ENCODE peak calls at places on chromosomes 6 and 20, in six cellular contexts. One of them, this sample, is unnamed.

GRCh38 chr6:150634641-150635292 is 35.1 kb downstream of the PLEKHG1 start:
- DNase-seq in testis: no peak
- DNase-seq in colonic mucosa: no peak
- DNase-seq in heart left ventricle: no peak
- DNase-seq in cardiac fibroblast: no peak
- DNase-seq in adrenal gland: no peak
- DNase-seq in this sample: no peak

GRCh38 chr6:134217516-134218140 is 100.3 kb downstream of the SGK1 start:
- DNase-seq in cardiac fibroblast: no peak
- DNase-seq in heart left ventricle: no peak
- DNase-seq in testis: no peak
- DNase-seq in colonic mucosa: no peak
- DNase-seq in adrenal gland: no peak
- DNase-seq in this sample: no peak

GRCh38 chr6:33840064-33840926 is 36.5 kb upstream of the MLN start:
- DNase-seq in adrenal gland: peak; percentile 50
- DNase-seq in testis: no peak
- DNase-seq in cardiac fibroblast: peak; percentile 93
- DNase-seq in heart left ventricle: no peak
- DNase-seq in colonic mucosa: peak; percentile 35
- DNase-seq in this sample: peak; percentile 99

GRCh38 chr6:117444600-117444999 is 18.9 kb upstream of the ROS1 start:
- DNase-seq in cardiac fibroblast: peak; percentile 64
- DNase-seq in testis: no peak
- DNase-seq in colonic mucosa: no peak
- DNase-seq in adrenal gland: no peak
- DNase-seq in heart left ventricle: no peak
- DNase-seq in this sample: peak; percentile 90

GRCh38 chr20:22909436-22909835 is 125.7 kb upstream of the SSTR4 start:
- DNase-seq in cardiac fibroblast: no peak
- DNase-seq in heart left ventricle: no peak
- DNase-seq in adrenal gland: no peak
- DNase-seq in colonic mucosa: no peak
- DNase-seq in testis: no peak
- DNase-seq in this sample: no peak

GRCh38 chr20:38728237-38728761 is 4.0 kb downstream of the SLC32A1 start:
- DNase-seq in testis: no peak
- DNase-seq in colonic mucosa: no peak
- DNase-seq in cardiac fibroblast: no peak
- DNase-seq in heart left ventricle: no peak
- DNase-seq in adrenal gland: no peak
- DNase-seq in this sample: no peak

GRCh38 chr6:3017304-3017703 is 17.6 kb downstream of the NQO2 start:
- DNase-seq in colonic mucosa: no peak
- DNase-seq in cardiac fibroblast: no peak
- DNase-seq in testis: no peak
- DNase-seq in heart left ventricle: no peak
- DNase-seq in adrenal gland: no peak
- DNase-seq in this sample: no peak

GRCh38 chr6:43871933-43872332 is 101.9 kb downstream of the VEGFA start:
- DNase-seq in testis: no peak
- DNase-seq in colonic mucosa: no peak
- DNase-seq in cardiac fibroblast: no peak
- DNase-seq in adrenal gland: no peak
- DNase-seq in heart left ventricle: no peak
- DNase-seq in this sample: no peak

GRCh38 chr6:136037885-136038460 is 186.5 kb downstream of the PDE7B start:
- DNase-seq in adrenal gland: no peak
- DNase-seq in cardiac fibroblast: peak; percentile 79
- DNase-seq in testis: peak; percentile 36
- DNase-seq in heart left ventricle: peak; percentile 48
- DNase-seq in colonic mucosa: no peak
- DNase-seq in this sample: no peak

GRCh38 chr6:117130125-117130524 is 135.2 kb upstream of the VGLL2 start:
- DNase-seq in heart left ventricle: no peak
- DNase-seq in colonic mucosa: no peak
- DNase-seq in adrenal gland: no peak
- DNase-seq in testis: no peak
- DNase-seq in cardiac fibroblast: no peak
- DNase-seq in this sample: no peak

GRCh38 chr6:125123468-125124249 is 29.9 kb upstream of the TPD52L1 start:
- DNase-seq in testis: no peak
- DNase-seq in colonic mucosa: no peak
- DNase-seq in heart left ventricle: no peak
- DNase-seq in adrenal gland: no peak
- DNase-seq in cardiac fibroblast: no peak
- DNase-seq in this sample: peak; percentile 58

GRCh38 chr6:141267420-141267819 is 865.3 kb upstream of the GJE1 start:
- DNase-seq in heart left ventricle: no peak
- DNase-seq in colonic mucosa: no peak
- DNase-seq in testis: no peak
- DNase-seq in adrenal gland: no peak
- DNase-seq in cardiac fibroblast: no peak
- DNase-seq in this sample: no peak

GRCh38 chr6:158033751-158034702 is 52.4 kb downstream of the SYNJ2 start:
- DNase-seq in heart left ventricle: no peak
- DNase-seq in cardiac fibroblast: peak; percentile 63
- DNase-seq in colonic mucosa: peak; percentile 92
- DNase-seq in testis: no peak
- DNase-seq in adrenal gland: no peak
- DNase-seq in this sample: no peak

GRCh38 chr6:27672113-27672799 is 199.4 kb upstream of the ZNF184 start:
- DNase-seq in testis: no peak
- DNase-seq in colonic mucosa: peak; percentile 46
- DNase-seq in cardiac fibroblast: peak; percentile 51
- DNase-seq in heart left ventricle: no peak
- DNase-seq in adrenal gland: no peak
- DNase-seq in this sample: peak; percentile 84

DNA sequence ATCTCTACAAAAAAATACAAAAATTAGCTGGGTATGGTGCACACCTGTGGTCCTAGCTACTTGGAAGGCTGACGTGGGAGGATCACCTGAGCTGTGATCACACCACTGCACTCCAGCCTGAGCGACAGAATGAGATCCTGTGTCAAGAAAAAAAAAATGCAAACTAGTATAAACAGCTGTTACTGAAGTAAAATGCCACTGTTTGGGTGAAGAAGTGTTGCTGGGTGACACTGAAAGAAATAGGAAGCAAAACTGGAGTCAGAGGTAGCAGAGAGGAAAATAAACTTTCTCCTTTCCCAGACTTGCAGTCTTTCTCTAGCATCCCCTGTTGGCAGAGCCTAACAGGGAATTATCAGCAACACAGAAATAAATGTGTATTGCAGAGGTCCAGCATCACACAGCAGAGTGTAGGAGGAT is 241.2 kb upstream of the PREP start:
- DNase-seq in heart left ventricle: no peak
- DNase-seq in colonic mucosa: no peak
- DNase-seq in cardiac fibroblast: no peak
- DNase-seq in testis: no peak
- DNase-seq in adrenal gland: no peak
- DNase-seq in this sample: no peak
- TF ChIP-seq CTCF in heart left ventricle: no peak
- TF ChIP-seq CTCF in colonic mucosa: no peak
- TF ChIP-seq CTCF in cardiac fibroblast: no peak
- TF ChIP-seq CTCF in testis: no peak
- TF ChIP-seq CTCF in adrenal gland: no peak
- TF ChIP-seq CTCF in this sample: no peak

DNA sequence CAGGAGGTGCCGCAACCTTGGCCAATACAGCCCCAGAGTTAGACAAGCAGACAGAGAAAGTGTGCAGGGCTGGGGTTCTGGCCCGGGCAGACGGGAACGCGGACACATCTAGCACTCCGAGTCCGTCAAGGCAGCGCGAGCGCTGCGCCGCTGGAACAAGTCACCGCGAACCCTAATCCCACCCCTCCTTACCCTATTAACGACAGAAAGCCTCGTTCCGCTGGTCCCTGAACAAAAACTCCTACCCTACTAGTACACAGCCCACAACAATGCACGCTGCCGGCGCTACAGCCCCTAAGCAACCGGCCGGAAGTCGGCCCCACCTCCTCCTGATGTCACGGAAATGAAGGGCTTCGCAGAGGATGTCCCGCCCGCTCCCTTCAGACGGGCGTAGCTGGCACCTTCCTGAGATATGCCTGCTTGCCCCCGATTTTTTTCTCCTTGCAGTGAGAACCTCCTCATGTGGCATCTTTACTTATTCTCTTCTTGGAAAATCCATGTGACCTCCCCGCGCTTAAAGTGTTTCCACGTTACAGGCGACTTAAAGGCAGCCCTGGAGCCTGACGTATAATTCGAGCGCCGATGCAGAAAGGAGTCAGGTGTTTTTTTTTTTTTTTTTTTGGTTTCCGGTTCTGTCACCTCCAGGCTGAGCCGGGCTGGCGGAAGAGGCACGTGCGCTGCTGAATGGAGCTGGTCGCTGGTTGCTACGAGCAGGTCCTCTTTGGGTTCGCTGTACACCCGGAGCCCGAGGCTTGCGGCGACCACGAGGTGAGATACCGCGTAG is at the start of the genes C6orf52 and PAK1IP1:
- DNase-seq in heart left ventricle: peak; percentile 95
- DNase-seq in colonic mucosa: peak; percentile 94
- DNase-seq in adrenal gland: peak; percentile 89
- DNase-seq in testis: peak; percentile 97
- DNase-seq in cardiac fibroblast: peak; percentile 95
- DNase-seq in this sample: peak; percentile 93
- TF ChIP-seq CTCF in heart left ventricle: no peak
- TF ChIP-seq CTCF in colonic mucosa: no peak
- TF ChIP-seq CTCF in adrenal gland: no peak
- TF ChIP-seq CTCF in testis: peak; percentile 6
- TF ChIP-seq CTCF in cardiac fibroblast: no peak
- TF ChIP-seq CTCF in this sample: no peak

GRCh38 chr6:17938885-17939284 is 48.5 kb downstream of the KIF13A start:
- DNase-seq in adrenal gland: no peak
- DNase-seq in cardiac fibroblast: peak; percentile 33
- DNase-seq in colonic mucosa: no peak
- DNase-seq in heart left ventricle: no peak
- DNase-seq in testis: no peak
- DNase-seq in this sample: peak; percentile 42
- TF ChIP-seq CTCF in adrenal gland: no peak
- TF ChIP-seq CTCF in cardiac fibroblast: no peak
- TF ChIP-seq CTCF in colonic mucosa: no peak
- TF ChIP-seq CTCF in heart left ventricle: no peak
- TF ChIP-seq CTCF in testis: no peak
- TF ChIP-seq CTCF in this sample: no peak

DNA sequence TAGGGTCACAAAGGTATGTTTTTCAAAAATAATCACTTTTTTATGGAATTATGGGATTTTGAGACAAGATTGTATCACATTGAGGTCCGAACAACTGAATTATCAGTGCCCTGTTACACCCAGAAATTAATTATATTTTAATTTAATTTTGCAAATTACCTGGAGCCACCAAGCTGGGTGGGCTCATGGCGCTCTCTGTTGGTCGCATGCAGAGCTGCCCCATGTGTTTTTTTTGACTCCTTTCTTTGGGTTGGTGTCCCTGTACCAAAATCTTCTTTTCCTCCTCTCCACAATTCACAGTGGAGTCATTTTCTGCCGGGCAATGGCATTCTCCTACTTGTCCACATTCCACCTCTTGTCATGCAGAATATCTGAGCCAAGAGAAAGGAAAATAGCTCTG is 38.9 kb upstream of the FRMD1 start:
- DNase-seq in heart left ventricle: no peak
- DNase-seq in colonic mucosa: no peak
- DNase-seq in cardiac fibroblast: no peak
- DNase-seq in testis: no peak
- DNase-seq in adrenal gland: no peak
- DNase-seq in this sample: no peak
- TF ChIP-seq CTCF in heart left ventricle: peak; percentile 62
- TF ChIP-seq CTCF in colonic mucosa: no peak
- TF ChIP-seq CTCF in cardiac fibroblast: peak; percentile 13
- TF ChIP-seq CTCF in testis: no peak
- TF ChIP-seq CTCF in adrenal gland: no peak
- TF ChIP-seq CTCF in this sample: no peak

GRCh38 chr6:21587182-21587924 is 6.2 kb upstream of the SOX4 start:
- DNase-seq in colonic mucosa: peak; percentile 70
- DNase-seq in testis: peak; percentile 67
- DNase-seq in adrenal gland: peak; percentile 53
- DNase-seq in cardiac fibroblast: peak; percentile 82
- DNase-seq in heart left ventricle: peak; percentile 61
- DNase-seq in this sample: peak; percentile 64
- TF ChIP-seq CTCF in colonic mucosa: no peak
- TF ChIP-seq CTCF in testis: peak; percentile 6
- TF ChIP-seq CTCF in adrenal gland: no peak
- TF ChIP-seq CTCF in cardiac fibroblast: peak; percentile 36
- TF ChIP-seq CTCF in heart left ventricle: no peak
- TF ChIP-seq CTCF in this sample: peak; percentile 27

This sample was measured in MCF 10A.